ENCODE peak calls at places on chromosomes 11 and 22, in ten cellular contexts. X is islet precursor cell; K is heart left ventricle; B is stimulated activated CD4-positive, alpha-beta T cell treated with anti-CD3 and anti-CD28 coated beads, Interleukin-1b, Interleukin-23, amount 100 ng/mL, for 24 hours; Q is NB4; C is right lobe of liver; U is osteoblast; S is SW 1271; R is CD8-positive, alpha-beta T cell; M is GM23248. L is an unnamed sample.
A peak's percentile ranks its signal among the peaks of the same experiment; 100 is the strongest.

GRCh38 chr11:67033661-67034166 is 10.8 kb downstream of the SYT12 start:
- DNase-seq in C (no peak), B (no peak), U (peak; percentile 96), Q (peak; percentile 93), S (no peak), R (no peak), X (peak; percentile 79), K (no peak), M (peak; percentile 97), L (peak; percentile 74)

GRCh38 chr11:12439615-12440014 is 62.2 kb downstream of the PARVA start:
- DNase-seq in Q (no peak), B (no peak), M (no peak), U (no peak), R (no peak), S (no peak), X (no peak), K (no peak), C (no peak), L (no peak)

GRCh38 chr22:20117656-20118571 is 888 bp upstream of the TRMT2A start:
- DNase-seq in B (peak; percentile 57), K (peak; percentile 49), Q (peak; percentile 42), M (peak; percentile 80), C (peak; percentile 53), U (peak; percentile 95), R (peak; percentile 67), S (no peak), X (no peak), L (no peak)

GRCh38 chr11:35326266-35326879 is 93.0 kb downstream of the SLC1A2 start:
- DNase-seq in R (no peak), X (peak; percentile 60), Q (no peak), U (no peak), B (no peak), S (no peak), M (no peak), C (no peak), K (no peak), L (no peak)

GRCh38 chr22:36583546-36583945 is 54.6 kb upstream of the EIF3D start:
- DNase-seq in C (no peak), B (no peak), K (no peak), S (no peak), X (no peak), M (no peak), Q (no peak), U (peak; percentile 31), R (no peak), L (no peak)

GRCh38 chr11:790721-791564 is 1.1 kb upstream of the CEND1 start:
- DNase-seq in K (no peak), R (no peak), S (peak; percentile 70), U (peak; percentile 95), M (peak; percentile 58), Q (no peak), X (no peak), B (no peak), C (no peak), L (no peak)

GRCh38 chr11:71138737-71139425 is 113.5 kb downstream of the SHANK2 start:
- DNase-seq in R (no peak), B (no peak), U (peak; percentile 74), K (no peak), M (no peak), S (no peak), X (no peak), C (no peak), Q (no peak), L (no peak)

GRCh38 chr11:69799097-69799496 is 20.1 kb downstream of the FGF3 start:
- DNase-seq in X (no peak), Q (no peak), C (no peak), R (no peak), U (no peak), S (no peak), M (no peak), B (no peak), K (no peak), L (no peak)

GRCh38 chr22:37387793-37388192 is 39.5 kb downstream of the ELFN2 start:
- DNase-seq in X (no peak), S (no peak), K (no peak), R (no peak), M (no peak), U (no peak), C (no peak), B (no peak), Q (no peak), L (no peak)

GRCh38 chr11:36233226-36233625 is 56.0 kb downstream of the COMMD9 start:
- DNase-seq in C (no peak), B (no peak), K (no peak), R (no peak), S (no peak), X (no peak), M (no peak), Q (no peak), U (no peak), L (no peak)

GRCh38 chr22:36344106-36344827 is 43.5 kb downstream of the MYH9 start:
- DNase-seq in K (no peak), R (peak; percentile 55), B (no peak), M (no peak), C (no peak), S (no peak), U (peak; percentile 59), X (no peak), Q (no peak), L (no peak)

GRCh38 chr11:103901656-103902055 is 134.8 kb upstream of the DDI1 start:
- DNase-seq in U (no peak), K (no peak), M (no peak), X (no peak), R (no peak), B (no peak), Q (no peak), C (no peak), S (no peak), L (no peak)

GRCh38 chr22:41382098-41382578 is 396 bp downstream of the TEF start:
- DNase-seq in C (peak; percentile 77), R (peak; percentile 68), X (peak; percentile 86), S (peak; percentile 30), K (peak; percentile 81), B (peak; percentile 47), M (peak; percentile 72), U (peak; percentile 92), Q (no peak), L (peak; percentile 75)

GRCh38 chr11:72353861-72354260 is 80.5 kb downstream of the CLPB start:
- DNase-seq in C (no peak), R (no peak), K (no peak), S (peak; percentile 22), B (no peak), U (no peak), X (no peak), M (peak; percentile 30), Q (peak; percentile 38), L (no peak)

GRCh38 chr11:46315033-46315738 is 32.1 kb upstream of the DGKZ start:
- DNase-seq in K (peak; percentile 75), C (no peak), R (peak; percentile 71), M (peak; percentile 84), U (peak; percentile 99), Q (peak; percentile 78), S (peak; percentile 71), X (peak; percentile 94), B (peak; percentile 68), L (peak; percentile 67)

GRCh38 chr11:120431633-120432032 is 79.9 kb upstream of the GRIK4 start:
- DNase-seq in X (peak; percentile 67), U (no peak), M (peak; percentile 76), S (peak; percentile 89), C (no peak), K (no peak), B (no peak), R (no peak), Q (peak; percentile 27), L (no peak)

GRCh38 chr22:22609271-22609670 is 35.1 kb upstream of the GGTLC2 start:
- DNase-seq in X (no peak), B (no peak), C (no peak), K (no peak), R (no peak), U (no peak), Q (no peak), S (no peak), M (peak; percentile 4), L (no peak)

GRCh38 chr11:119453881-119454280 is 30.9 kb upstream of the THY1 start:
- DNase-seq in M (no peak), C (no peak), U (no peak), X (peak; percentile 60), Q (no peak), R (no peak), B (no peak), S (no peak), K (no peak), L (no peak)

GRCh38 chr22:50723991-50724390 is 14.0 kb upstream of the ACR start:
- DNase-seq in X (no peak), S (no peak), R (no peak), U (no peak), C (no peak), M (no peak), K (no peak), Q (peak; percentile 38), B (no peak), L (no peak)

GRCh38 chr11:22656128-22656527 is 10.3 kb upstream of the GAS2 start:
- DNase-seq in C (no peak), S (no peak), X (no peak), R (no peak), Q (no peak), U (no peak), M (no peak), B (no peak), K (no peak), L (no peak)

GRCh38 chr11:17508306-17508705 is 31.7 kb upstream of the ABCC8 start:
- DNase-seq in C (no peak), M (peak; percentile 21), U (peak; percentile 82), Q (no peak), B (no peak), X (no peak), S (no peak), R (no peak), K (no peak), L (no peak)

GRCh38 chr11:78076733-78077403 is 2.8 kb downstream of the NDUFC2 start:
- DNase-seq in B (no peak), U (no peak), C (no peak), R (no peak), S (no peak), K (no peak), M (no peak), Q (no peak), X (no peak), L (no peak)

GRCh38 chr11:65366340-65366773 is 11.8 kb downstream of the TIGD3 start:
- DNase-seq in R (no peak), U (peak; percentile 97), S (peak; percentile 86), C (no peak), M (peak; percentile 90), B (no peak), K (no peak), Q (peak; percentile 80), X (peak; percentile 79), L (peak; percentile 70)

GRCh38 chr11:76232026-76232665 is 25.8 kb upstream of the WNT11 start:
- DNase-seq in S (no peak), R (peak; percentile 61), K (no peak), M (no peak), B (no peak), C (no peak), Q (peak; percentile 60), U (no peak), X (no peak), L (no peak)